ENCODE peak calls at places on chromosomes 7 and 10, in seven cellular contexts. R is GM23338, X is aorta, W is sigmoid colon, F is tibial nerve, A is A549, M is left ventricle myocardium inferior. V is an unnamed sample. For H3K4me1, the result is how much of the 10 kb centered on the place peaks cover.

GRCh38 chr10:91410638-91411367 is 659 bp downstream of the HECTD2 start:
- DNase-seq in M (no peak), X (no peak), F (no peak), W (no peak), A (no peak), R (no peak), V (no peak)

GRCh38 chr10:14173706-14174594 is 156.8 kb downstream of the FRMD4A start:
- DNase-seq in X (no peak), F (no peak), M (no peak), A (no peak), R (peak), W (no peak), V (no peak)

GRCh38 chr10:103645141-103646054 is 151.9 kb downstream of the NEURL1 start:
- DNase-seq in X (peak), F (no peak), R (no peak), A (no peak), W (peak), M (peak), V (no peak)

GRCh38 chr10:17109475-17110207 is 20.0 kb downstream of the CUBN start:
- DNase-seq in A (peak), M (no peak), F (no peak), W (no peak), R (no peak), X (no peak), V (no peak)

GRCh38 chr7:152617056-152617455 is 58.9 kb downstream of the XRCC2 start:
- DNase-seq in W (no peak), F (no peak), R (no peak), A (no peak), M (no peak), X (no peak), V (no peak)

GRCh38 chr10:88113657-88114272 is 250.3 kb downstream of the PTEN start:
- DNase-seq in W (no peak), A (no peak), M (no peak), X (no peak), R (no peak), F (no peak), V (no peak)

GRCh38 chr7:127066974-127067373 is 185.8 kb downstream of the GRM8 start:
- DNase-seq in F (no peak), M (no peak), A (peak), W (no peak), R (peak), X (no peak), V (no peak)

GRCh38 chr10:26534384-26534783 is 96.2 kb downstream of the APBB1IP start:
- DNase-seq in R (peak), M (no peak), X (no peak), F (no peak), A (peak), W (no peak), V (no peak)

GRCh38 chr10:115167716-115168115 is 74.6 kb downstream of the ATRNL1 start:
- DNase-seq in F (no peak), X (no peak), R (no peak), W (no peak), A (no peak), M (no peak), V (no peak)

GRCh38 chr7:75611557-75612178 is 119.5 kb downstream of the SPDYE5 start:
- DNase-seq in F (peak), X (peak), R (peak), W (peak), M (peak), A (no peak), V (no peak)

GRCh38 chr10:17506390-17506789 is 52.0 kb upstream of the ST8SIA6 start:
- DNase-seq in M (no peak), A (no peak), W (no peak), X (no peak), F (no peak), R (no peak), V (no peak)

GRCh38 chr10:120421250-120421649 is 35.8 kb upstream of the PLPP4 start:
- DNase-seq in W (no peak), F (no peak), A (no peak), M (no peak), R (no peak), X (no peak), V (no peak)

GRCh38 chr10:128035557-128035973 is 90.7 kb downstream of the MKI67 start:
- DNase-seq in A (peak), R (peak), W (no peak), M (peak), X (peak), F (no peak), V (no peak)

GRCh38 chr7:12584940-12585339 is 14.4 kb downstream of the SCIN start:
- DNase-seq in W (no peak), A (peak), R (no peak), F (no peak), X (no peak), M (no peak), V (no peak)

GRCh38 chr10:91201213-91201996 is 19.1 kb upstream of the PCGF5 start:
- DNase-seq in X (no peak), F (no peak), R (no peak), W (no peak), A (no peak), M (no peak), V (no peak)

GRCh38 chr7:56218510-56218909 is 102.3 kb upstream of the NUPR2 start:
- DNase-seq in F (no peak), A (no peak), X (no peak), W (no peak), R (no peak), M (no peak), V (no peak)

GRCh38 chr7:727104-727805 is at the start of gene PRKAR1B:
- DNase-seq in W (peak), X (no peak), M (no peak), R (peak), F (no peak), A (peak), V (no peak)

GRCh38 chr10:115093286-115093775 is at the start of gene ATRNL1:
- DNase-seq in F (no peak), M (no peak), A (peak), R (peak), X (peak), W (peak), V (no peak)

GRCh38 chr10:102714621-102715455 is at the start of gene SFXN2:
- DNase-seq in R (peak), F (no peak), W (no peak), A (no peak), X (no peak), M (no peak), V (no peak)

GRCh38 chr10:102119417-102120141 is 589 bp downstream of the LDB1 start:
- DNase-seq in W (peak), M (peak), A (peak), X (peak), R (peak), F (peak), V (no peak)

GRCh38 chr7:106426803-106427202 is 142.0 kb upstream of the NAMPT start:
- DNase-seq in W (no peak), M (no peak), F (no peak), X (no peak), R (no peak), A (no peak), V (no peak)

GRCh38 chr10:87695074-87695473 is 35.4 kb downstream of the PAPSS2 start:
- DNase-seq in A (no peak), M (no peak), W (no peak), X (no peak), R (no peak), F (no peak), V (no peak)

GRCh38 chr10:80373566-80373965 is 17.0 kb downstream of the DYDC2 start:
- DNase-seq in A (no peak), W (no peak), M (no peak), R (no peak), X (no peak), F (no peak), V (no peak)

GRCh38 chr7:44307301-44307900 is 18.0 kb downstream of the CAMK2B start:
- DNase-seq in W (no peak), M (no peak), A (peak), R (peak), X (no peak), F (no peak), V (no peak)

DNA sequence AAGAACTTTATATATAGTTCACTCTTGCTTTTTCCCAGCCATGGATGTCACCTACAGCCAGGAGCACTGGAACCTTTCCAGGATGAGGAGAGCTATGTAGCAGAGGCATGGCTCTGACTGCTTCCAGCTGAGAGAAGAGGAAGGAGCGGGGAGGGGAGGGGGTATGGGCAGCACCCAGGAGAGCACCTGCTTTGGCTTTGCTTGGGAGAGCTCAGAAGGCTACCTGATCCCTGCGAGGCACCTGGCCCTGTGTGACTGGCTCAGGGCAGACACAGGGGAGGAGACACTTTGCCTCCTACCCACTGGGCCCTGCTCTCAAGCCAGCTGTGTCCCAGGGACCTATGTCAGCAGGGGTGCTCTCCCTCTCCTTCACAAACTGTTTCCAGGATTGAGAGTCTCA is 67.1 kb downstream of the HK1 start:
- DNase-seq in X (no peak), M (no peak), F (no peak), A (no peak), R (no peak), W (no peak), V (no peak)
- H3K4me1 ChIP-seq in X (under half), M (half or more), F (under half), A (under half), R (half or more), W (under half), V (half or more)

GRCh38 chr10:32340596-32341180 is 6.3 kb downstream of the EPC1 start:
- DNase-seq in X (no peak), F (no peak), A (no peak), R (no peak), W (no peak), M (no peak), V (no peak)

GRCh38 chr10:32337343-32337742 is 9.6 kb downstream of the EPC1 start:
- DNase-seq in W (no peak), M (no peak), A (no peak), F (no peak), X (no peak), R (no peak), V (no peak)

GRCh38 chr10:32338262-32338661 is 8.7 kb downstream of the EPC1 start:
- DNase-seq in X (no peak), M (no peak), W (no peak), F (no peak), R (no peak), A (no peak), V (no peak)

GRCh38 chr10:32346134-32346550 is 816 bp downstream of the EPC1 start:
- DNase-seq in A (peak), F (peak), M (peak), W (peak), X (peak), R (peak), V (peak)

DNA sequence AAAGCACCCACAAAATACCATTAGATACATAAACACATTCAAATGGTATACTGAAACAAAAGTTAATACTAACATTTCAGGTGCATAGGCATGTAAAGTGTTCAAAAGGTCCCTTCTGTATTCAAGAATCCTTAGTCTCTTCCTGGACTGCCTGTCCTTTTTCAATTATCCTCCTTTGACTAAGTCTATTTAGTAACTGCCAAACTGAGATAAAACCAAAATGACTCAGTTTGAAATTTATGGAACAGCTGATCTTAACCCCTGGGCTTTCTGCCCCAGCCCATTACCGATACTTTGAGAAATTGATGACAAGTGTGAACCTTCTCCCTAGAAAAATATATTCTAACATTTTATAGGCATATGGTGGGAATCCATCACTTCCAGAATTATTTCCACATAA is 5.4 kb downstream of the EPC1 start:
- DNase-seq in A (no peak), W (no peak), X (no peak), R (no peak), M (no peak), F (no peak), V (no peak)
- H3K4me1 ChIP-seq in A (under half), W (half or more), X (under half), R (under half), M (half or more), F (under half), V (half or more)

GRCh38 chr7:73528204-73528603 is 6.1 kb upstream of the BAZ1B start:
- DNase-seq in X (peak), R (no peak), W (no peak), A (no peak), M (no peak), F (no peak), V (no peak)
- H3K4me1 ChIP-seq in X (under half), R (under half), W (under half), A (under half), M (under half), F (under half), V (under half)

DNA sequence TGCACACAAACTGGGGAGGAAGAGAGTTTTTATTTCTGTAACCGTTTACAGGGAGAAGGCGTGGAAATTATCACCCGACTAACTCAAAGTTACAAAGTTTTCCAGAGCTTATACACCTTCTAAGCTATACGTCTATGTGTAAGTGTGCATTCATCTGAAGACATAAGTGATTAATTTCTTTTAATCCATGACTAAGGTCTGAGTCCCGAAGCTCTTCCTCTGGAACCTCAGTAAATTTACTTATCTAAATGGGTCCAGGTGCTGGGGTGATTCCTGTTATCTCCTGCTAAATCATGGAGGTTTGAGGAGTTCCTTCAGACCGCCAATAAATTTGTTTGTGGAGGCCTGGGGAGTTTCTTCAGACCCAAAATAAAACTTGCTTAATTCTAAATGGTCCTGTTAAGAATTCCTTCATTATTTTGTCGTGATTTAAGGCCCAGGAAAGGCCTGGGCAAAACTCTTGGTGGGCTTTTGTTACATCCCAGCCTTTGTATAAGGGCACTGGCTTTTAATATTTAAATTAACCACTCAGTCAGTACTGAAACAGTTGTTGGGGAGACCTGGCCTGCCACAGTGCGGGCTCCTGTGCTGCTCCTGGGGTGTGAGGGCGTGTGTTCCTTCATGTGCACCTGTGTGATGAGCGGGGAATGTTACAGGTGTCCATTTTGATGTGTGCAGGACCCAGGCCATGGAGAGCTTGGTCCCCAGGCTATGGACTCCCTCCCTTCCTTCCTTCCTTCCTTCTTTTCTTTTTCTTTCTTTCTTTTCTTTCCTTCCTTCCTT is 5.8 kb upstream of the METTL27 start:
- DNase-seq in F (no peak), X (no peak), A (no peak), W (no peak), R (peak), M (no peak), V (no peak)
- H3K4me1 ChIP-seq in F (under half), X (under half), A (under half), W (under half), R (under half), M (under half), V (under half)